ENCODE peak calls at places on chromosomes 4 and X, in four cellular contexts. One of them, this sample, is unnamed.
A peak's percentile ranks its signal among the peaks of the same experiment; 100 is the strongest.

GRCh38 chr4:102441978-102442890 is 58.9 kb upstream of the NFKB1 start:
- DNase-seq in neural crest cell: no peak
- DNase-seq in IMR-90: no peak
- DNase-seq in fibroblast of pulmonary artery: no peak
- DNase-seq in this sample: no peak

GRCh38 chrX:18874560-18875255 is 109.2 kb downstream of the PHKA2 start:
- DNase-seq in neural crest cell: no peak
- DNase-seq in IMR-90: no peak
- DNase-seq in fibroblast of pulmonary artery: no peak
- DNase-seq in this sample: no peak

GRCh38 chrX:116173006-116173405 is 2.5 kb downstream of the AGTR2 start:
- DNase-seq in neural crest cell: no peak
- DNase-seq in IMR-90: no peak
- DNase-seq in fibroblast of pulmonary artery: no peak
- DNase-seq in this sample: no peak

GRCh38 chrX:38900719-38901118 is 99.5 kb downstream of the MID1IP1 start:
- DNase-seq in neural crest cell: no peak
- DNase-seq in IMR-90: no peak
- DNase-seq in fibroblast of pulmonary artery: no peak
- DNase-seq in this sample: no peak

GRCh38 chrX:27890611-27891010 is 82.8 kb downstream of the MAGEB10 start:
- DNase-seq in neural crest cell: no peak
- DNase-seq in IMR-90: peak; percentile 82
- DNase-seq in fibroblast of pulmonary artery: peak; percentile 72
- DNase-seq in this sample: no peak

GRCh38 chr4:145735330-145735638 is 55.3 kb downstream of the C4orf51 start:
- DNase-seq in neural crest cell: no peak
- DNase-seq in IMR-90: peak; percentile 96
- DNase-seq in fibroblast of pulmonary artery: peak; percentile 94
- DNase-seq in this sample: peak; percentile 58

GRCh38 chr4:25861951-25862410 is 807 bp downstream of the SEL1L3 start:
- DNase-seq in neural crest cell: no peak
- DNase-seq in IMR-90: peak; percentile 40
- DNase-seq in fibroblast of pulmonary artery: peak; percentile 54
- DNase-seq in this sample: no peak

GRCh38 chr4:91830681-91831395 is 472.9 kb upstream of the GRID2 start:
- DNase-seq in neural crest cell: no peak
- DNase-seq in IMR-90: no peak
- DNase-seq in fibroblast of pulmonary artery: no peak
- DNase-seq in this sample: no peak

GRCh38 chrX:74534569-74535038 is 79.8 kb downstream of the RLIM start:
- DNase-seq in neural crest cell: no peak
- DNase-seq in IMR-90: peak; percentile 53
- DNase-seq in fibroblast of pulmonary artery: no peak
- DNase-seq in this sample: no peak

GRCh38 chr4:109764376-109764775 is 34.5 kb upstream of the PLA2G12A start:
- DNase-seq in neural crest cell: no peak
- DNase-seq in IMR-90: no peak
- DNase-seq in fibroblast of pulmonary artery: no peak
- DNase-seq in this sample: no peak

GRCh38 chrX:134375691-134376090 is 84.3 kb upstream of the HPRT1 start:
- DNase-seq in neural crest cell: no peak
- DNase-seq in IMR-90: no peak
- DNase-seq in fibroblast of pulmonary artery: no peak
- DNase-seq in this sample: no peak

GRCh38 chr4:41661447-41662076 is 87.0 kb downstream of the PHOX2B start:
- DNase-seq in neural crest cell: peak; percentile 64
- DNase-seq in IMR-90: peak; percentile 48
- DNase-seq in fibroblast of pulmonary artery: peak; percentile 69
- DNase-seq in this sample: peak; percentile 71

GRCh38 chr4:25981749-25982148 is 67.7 kb downstream of the SMIM20 start:
- DNase-seq in neural crest cell: no peak
- DNase-seq in IMR-90: no peak
- DNase-seq in fibroblast of pulmonary artery: no peak
- DNase-seq in this sample: no peak

GRCh38 chr4:6124386-6125102 is 75.8 kb downstream of the JAKMIP1 start:
- DNase-seq in neural crest cell: no peak
- DNase-seq in IMR-90: no peak
- DNase-seq in fibroblast of pulmonary artery: no peak
- DNase-seq in this sample: no peak

GRCh38 chr4:112910109-112910736 is 139.2 kb upstream of the ANK2 start:
- DNase-seq in neural crest cell: no peak
- DNase-seq in IMR-90: peak; percentile 13
- DNase-seq in fibroblast of pulmonary artery: peak; percentile 84
- DNase-seq in this sample: no peak

GRCh38 chrX:23451266-23451665 is 116.6 kb downstream of the PTCHD1 start:
- DNase-seq in neural crest cell: no peak
- DNase-seq in IMR-90: no peak
- DNase-seq in fibroblast of pulmonary artery: no peak
- DNase-seq in this sample: no peak

GRCh38 chr4:121876976-121877773 is 6.9 kb upstream of the BBS7 start:
- DNase-seq in neural crest cell: no peak
- DNase-seq in IMR-90: peak; percentile 13
- DNase-seq in fibroblast of pulmonary artery: no peak
- DNase-seq in this sample: no peak

GRCh38 chr4:4270529-4270928 is 19.4 kb downstream of the LYAR start:
- DNase-seq in neural crest cell: no peak
- DNase-seq in IMR-90: no peak
- DNase-seq in fibroblast of pulmonary artery: peak; percentile 28
- DNase-seq in this sample: no peak

GRCh38 chrX:8848921-8849320 is 47.7 kb upstream of the FAM9A start:
- DNase-seq in neural crest cell: no peak
- DNase-seq in IMR-90: peak; percentile 19
- DNase-seq in fibroblast of pulmonary artery: peak; percentile 34
- DNase-seq in this sample: no peak

GRCh38 chr4:2781911-2782310 is 11.0 kb upstream of the SH3BP2 start:
- DNase-seq in neural crest cell: no peak
- DNase-seq in IMR-90: no peak
- DNase-seq in fibroblast of pulmonary artery: no peak
- DNase-seq in this sample: no peak

GRCh38 chr4:929970-930625 is 2.0 kb downstream of the GAK start:
- DNase-seq in neural crest cell: no peak
- DNase-seq in IMR-90: peak; percentile 71
- DNase-seq in fibroblast of pulmonary artery: no peak
- DNase-seq in this sample: no peak

GRCh38 chr4:930827-931193 is 1.3 kb downstream of the GAK start:
- DNase-seq in neural crest cell: no peak
- DNase-seq in IMR-90: no peak
- DNase-seq in fibroblast of pulmonary artery: no peak
- DNase-seq in this sample: no peak

GRCh38 chr4:931194-931959 is 739 bp downstream of the GAK start:
- DNase-seq in neural crest cell: no peak
- DNase-seq in IMR-90: peak; percentile 84
- DNase-seq in fibroblast of pulmonary artery: peak; percentile 28
- DNase-seq in this sample: no peak

GRCh38 chr4:931960-932712 is at the start of the genes GAK and TMEM175:
- DNase-seq in neural crest cell: peak; percentile 94
- DNase-seq in IMR-90: peak; percentile 94
- DNase-seq in fibroblast of pulmonary artery: peak; percentile 97
- DNase-seq in this sample: peak; percentile 98

DNA sequence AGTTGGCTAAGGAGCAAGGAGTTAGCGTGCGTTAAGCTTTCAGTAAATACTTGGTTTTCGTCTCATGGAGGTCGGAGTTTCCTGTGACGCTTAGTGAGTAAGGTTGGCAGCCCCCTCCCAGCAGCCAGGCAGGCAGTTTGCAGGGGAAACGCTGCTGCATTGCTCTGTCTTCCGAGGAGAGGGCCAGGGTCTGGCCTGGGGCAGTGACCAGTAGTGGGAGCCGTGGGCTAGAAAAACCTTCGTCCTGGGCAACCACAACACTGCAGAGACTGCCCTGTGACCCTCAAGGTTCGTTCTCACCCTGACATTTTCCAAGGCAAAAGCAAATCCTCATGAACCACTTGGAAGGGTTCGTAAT is 432 bp downstream of the TMEM175 start:
- DNase-seq in neural crest cell: no peak
- DNase-seq in IMR-90: peak; percentile 23
- DNase-seq in fibroblast of pulmonary artery: no peak
- DNase-seq in this sample: no peak
- TF ChIP-seq CTCF in neural crest cell: peak; percentile 9
- TF ChIP-seq CTCF in IMR-90: peak; percentile 2
- TF ChIP-seq CTCF in fibroblast of pulmonary artery: peak; percentile 18
- TF ChIP-seq CTCF in this sample: no peak

DNA sequence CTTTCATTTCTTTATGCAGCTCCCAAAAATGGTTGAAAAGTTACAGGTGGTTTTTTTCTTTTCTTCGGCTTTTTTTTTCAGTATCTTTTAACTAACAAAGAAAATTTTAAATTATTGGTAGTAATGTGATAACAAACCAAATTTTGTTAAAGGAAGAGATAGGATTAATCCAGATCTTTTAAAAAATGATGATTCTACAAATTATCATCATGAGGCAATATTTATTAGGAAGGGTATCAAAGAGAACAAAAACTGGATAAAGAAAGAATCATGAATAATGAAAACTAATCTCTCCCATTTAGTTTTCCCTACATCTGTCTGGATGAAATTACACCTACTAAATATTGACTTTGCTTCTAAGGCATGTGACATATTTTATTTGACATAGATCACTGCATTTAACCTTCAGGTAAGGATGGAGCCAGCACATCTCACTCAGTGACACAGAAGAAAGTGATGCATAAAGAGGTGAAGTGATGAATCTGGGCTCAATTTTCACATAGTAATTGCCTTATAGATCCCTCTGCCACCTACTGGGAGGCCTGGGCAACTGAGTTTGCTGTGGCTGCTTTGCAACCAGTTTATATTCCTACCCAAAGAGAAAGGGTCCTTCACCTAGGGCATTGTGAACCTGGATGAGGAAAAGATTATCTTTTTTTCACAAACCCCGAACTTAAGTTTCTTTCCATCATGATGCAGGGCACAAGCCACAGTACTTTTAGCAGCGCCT is 155.6 kb downstream of the HNRNPD start:
- DNase-seq in neural crest cell: no peak
- DNase-seq in IMR-90: no peak
- DNase-seq in fibroblast of pulmonary artery: peak; percentile 1
- DNase-seq in this sample: no peak
- TF ChIP-seq CTCF in neural crest cell: peak; percentile 50
- TF ChIP-seq CTCF in IMR-90: peak; percentile 26
- TF ChIP-seq CTCF in fibroblast of pulmonary artery: peak; percentile 41
- TF ChIP-seq CTCF in this sample: no peak

GRCh38 chr4:56129431-56129861 is 180.7 kb downstream of the CEP135 start:
- DNase-seq in neural crest cell: no peak
- DNase-seq in IMR-90: no peak
- DNase-seq in fibroblast of pulmonary artery: peak; percentile 58
- DNase-seq in this sample: no peak
- TF ChIP-seq CTCF in neural crest cell: peak; percentile 65
- TF ChIP-seq CTCF in IMR-90: no peak
- TF ChIP-seq CTCF in fibroblast of pulmonary artery: peak; percentile 43
- TF ChIP-seq CTCF in this sample: peak; percentile 56

DNA sequence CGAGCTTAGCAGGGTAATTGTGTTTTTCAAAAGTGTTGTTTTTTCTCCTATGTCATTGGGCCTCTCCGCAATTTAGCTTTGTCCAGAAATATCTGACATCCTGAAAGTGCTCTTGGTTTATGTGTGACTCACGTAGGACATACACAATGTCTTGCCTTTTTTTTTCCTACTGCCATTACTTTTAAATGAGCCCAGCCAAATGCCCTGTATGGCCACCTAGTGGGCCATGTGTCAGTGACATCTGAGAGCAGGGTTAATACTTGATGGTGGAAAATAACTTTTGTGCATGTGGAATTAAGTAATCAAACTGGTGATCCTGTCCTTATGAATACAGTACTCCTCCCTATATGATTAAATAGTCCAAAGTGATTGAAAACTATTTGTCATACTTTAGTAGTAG is 1411.1 kb upstream of the TENM3 start:
- DNase-seq in neural crest cell: no peak
- DNase-seq in IMR-90: no peak
- DNase-seq in fibroblast of pulmonary artery: no peak
- DNase-seq in this sample: no peak
- TF ChIP-seq CTCF in neural crest cell: peak; percentile 42
- TF ChIP-seq CTCF in IMR-90: peak; percentile 20
- TF ChIP-seq CTCF in fibroblast of pulmonary artery: peak; percentile 12
- TF ChIP-seq CTCF in this sample: no peak

GRCh38 chrX:155534800-155535199 is 76.4 kb upstream of the F8A3 start:
- DNase-seq in neural crest cell: no peak
- DNase-seq in IMR-90: no peak
- DNase-seq in fibroblast of pulmonary artery: peak; percentile 0
- DNase-seq in this sample: no peak
- TF ChIP-seq CTCF in neural crest cell: no peak
- TF ChIP-seq CTCF in IMR-90: no peak
- TF ChIP-seq CTCF in fibroblast of pulmonary artery: no peak
- TF ChIP-seq CTCF in this sample: no peak

DNA sequence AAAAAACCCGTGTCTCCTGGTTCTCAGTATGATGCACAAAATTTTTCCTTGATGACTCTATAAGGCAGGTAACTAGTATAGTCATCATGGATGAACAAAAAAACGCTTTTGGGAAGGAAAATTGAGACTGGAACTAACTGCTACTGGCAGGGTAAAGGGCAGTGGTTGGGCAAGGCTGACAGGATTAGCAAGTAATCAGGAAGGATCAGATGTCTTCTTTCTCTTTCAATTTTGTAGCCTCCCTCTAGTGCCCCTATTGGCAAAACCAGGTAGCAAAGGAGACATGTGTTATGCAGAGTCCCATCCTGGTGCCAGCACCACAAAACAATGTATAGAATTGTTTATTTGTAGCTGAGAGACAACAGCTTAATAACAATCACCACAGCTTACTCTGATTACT is 12.8 kb upstream of the SLITRK4 start:
- DNase-seq in neural crest cell: peak; percentile 1
- DNase-seq in IMR-90: no peak
- DNase-seq in fibroblast of pulmonary artery: no peak
- DNase-seq in this sample: no peak
- TF ChIP-seq CTCF in neural crest cell: peak; percentile 51
- TF ChIP-seq CTCF in IMR-90: no peak
- TF ChIP-seq CTCF in fibroblast of pulmonary artery: peak; percentile 19
- TF ChIP-seq CTCF in this sample: no peak

GRCh38 chrX:147626605-147627004 is 285.1 kb upstream of the FMR1 start:
- DNase-seq in neural crest cell: no peak
- DNase-seq in IMR-90: no peak
- DNase-seq in fibroblast of pulmonary artery: no peak
- DNase-seq in this sample: no peak
- TF ChIP-seq CTCF in neural crest cell: no peak
- TF ChIP-seq CTCF in IMR-90: no peak
- TF ChIP-seq CTCF in fibroblast of pulmonary artery: no peak
- TF ChIP-seq CTCF in this sample: no peak

This sample was measured in mesothelial cell of epicardium.